ENCODE peak calls at places on chromosomes 5 and 9, in five cellular contexts. N, T, P, J and L are unnamed samples.

GRCh38 chr9:136310273-136311030 is 6.6 kb upstream of the CCDC187 start:
- DNase-seq in N (no peak), T (no peak), P (no peak), J (no peak), L (no peak)

GRCh38 chr5:74829413-74829812 is 36.8 kb downstream of the FAM169A start:
- DNase-seq in N (no peak), T (no peak), P (no peak), J (no peak), L (no peak)

GRCh38 chr5:116577064-116577788 is 2.6 kb upstream of the SEMA6A start:
- DNase-seq in N (no peak), T (no peak), P (no peak), J (no peak), L (no peak)

GRCh38 chr5:42840842-42841574 is 29.3 kb upstream of the SELENOP start:
- DNase-seq in N (peak), T (no peak), P (no peak), J (no peak), L (no peak)

GRCh38 chr9:88775037-88775471 is 216.2 kb upstream of the S1PR3 start:
- DNase-seq in N (peak), T (peak), P (no peak), J (no peak), L (no peak)

GRCh38 chr5:106418196-106418595 is 1252.5 kb downstream of the EFNA5 start:
- DNase-seq in N (peak), T (peak), P (no peak), J (no peak), L (no peak)

GRCh38 chr5:87020099-87020934 is 247.4 kb upstream of the RASA1 start:
- DNase-seq in N (peak), T (peak), P (peak), J (peak), L (no peak)

GRCh38 chr5:13316191-13316590 is 628.3 kb downstream of the DNAH5 start:
- DNase-seq in N (peak), T (no peak), P (no peak), J (no peak), L (no peak)

GRCh38 chr9:14633906-14634565 is 59.2 kb downstream of the ZDHHC21 start:
- DNase-seq in N (no peak), T (no peak), P (no peak), J (no peak), L (no peak)

GRCh38 chr5:22625451-22625850 is 227.7 kb downstream of the CDH12 start:
- DNase-seq in N (no peak), T (no peak), P (no peak), J (no peak), L (no peak)

GRCh38 chr5:38384396-38384795 is 126.0 kb downstream of the EGFLAM start:
- DNase-seq in N (no peak), T (no peak), P (peak), J (no peak), L (no peak)

GRCh38 chr5:83714780-83715179 is 5.9 kb downstream of the HAPLN1 start:
- DNase-seq in N (no peak), T (no peak), P (no peak), J (no peak), L (no peak)

GRCh38 chr5:32233696-32234447 is 59.8 kb upstream of the GOLPH3 start:
- DNase-seq in N (peak), T (peak), P (no peak), J (no peak), L (no peak)

GRCh38 chr5:179796877-179797608 is 3.3 kb downstream of the LTC4S start:
- DNase-seq in N (no peak), T (no peak), P (no peak), J (no peak), L (no peak)
- H3K4me3 ChIP-seq in N (no peak), T (no peak), P (no peak), J (peak), L (peak)

GRCh38 chr5:68968426-68968825 is 125.4 kb upstream of the SLC30A5 start:
- DNase-seq in N (no peak), T (no peak), P (no peak), J (no peak), L (no peak)

GRCh38 chr5:68970617-68971016 is 123.2 kb upstream of the SLC30A5 start:
- DNase-seq in N (no peak), T (no peak), P (no peak), J (no peak), L (no peak)

GRCh38 chr5:68973696-68974095 is 120.1 kb upstream of the SLC30A5 start:
- DNase-seq in N (no peak), T (no peak), P (no peak), J (no peak), L (no peak)
- TF ChIP-seq CTCF in N (no peak), T (no peak), P (no peak), J (no peak), L (no peak)

DNA sequence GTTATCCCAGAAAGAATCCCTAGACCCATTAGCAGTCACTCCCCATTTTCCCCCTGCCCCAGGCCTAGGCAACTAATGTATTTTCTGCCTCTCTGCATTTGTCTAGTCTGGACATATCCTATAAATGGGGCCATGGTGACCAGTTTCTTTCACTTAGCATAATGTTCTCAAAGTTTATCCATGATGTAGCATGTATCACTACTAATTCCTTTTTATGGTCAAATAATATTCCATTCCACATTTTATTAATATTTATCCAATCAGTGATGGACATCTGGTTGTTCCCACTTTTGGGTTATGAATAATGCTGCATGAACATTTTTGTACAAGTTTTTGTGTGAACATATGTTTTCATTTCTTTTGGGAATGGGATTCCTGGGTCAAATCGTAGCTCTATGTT is 1.5 kb downstream of the FCHO2 start:
- DNase-seq in N (no peak), T (no peak), P (no peak), J (no peak), L (no peak)
- H3K4me3 ChIP-seq in N (peak), T (peak), P (no peak), J (peak), L (peak)

GRCh38 chr5:78221964-78222451 is 72.5 kb downstream of the AP3B1 start:
- DNase-seq in N (peak), T (no peak), P (peak), J (no peak), L (no peak)
- TF ChIP-seq CTCF in N (peak), T (no peak), P (peak), J (no peak), L (no peak)

DNA sequence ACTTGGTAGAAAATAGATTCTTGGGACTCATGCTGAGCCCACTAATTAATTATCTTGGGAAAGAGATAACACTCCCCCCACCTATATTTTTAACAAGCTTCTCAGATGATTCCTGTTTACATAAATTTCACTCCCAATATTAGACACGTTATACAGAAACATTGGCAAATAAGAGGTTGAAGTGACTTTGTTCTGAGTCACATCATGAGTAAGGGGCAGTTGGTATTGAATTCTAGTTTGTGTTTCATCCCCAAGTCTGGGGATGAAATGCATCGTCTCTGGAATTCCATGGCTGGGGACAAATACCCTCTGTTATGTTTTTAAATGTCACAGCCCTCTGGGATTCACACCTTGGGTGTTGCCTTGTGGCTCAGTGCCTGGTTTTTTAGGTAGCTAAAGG is 41.0 kb downstream of the BASP1 start:
- DNase-seq in N (peak), T (peak), P (no peak), J (no peak), L (no peak)
- H3K4me3 ChIP-seq in N (no peak), T (no peak), P (no peak), J (no peak), L (no peak)

GRCh38 chr5:57302643-57303042 is 128.8 kb downstream of the GPBP1 start:
- DNase-seq in N (peak), T (peak), P (no peak), J (no peak), L (no peak)

GRCh38 chr5:57303985-57304384 is 130.1 kb downstream of the GPBP1 start:
- DNase-seq in N (no peak), T (no peak), P (no peak), J (no peak), L (no peak)

GRCh38 chr5:57299945-57300344 is 126.1 kb downstream of the GPBP1 start:
- DNase-seq in N (no peak), T (no peak), P (no peak), J (no peak), L (no peak)

GRCh38 chr5:57304931-57305330 is 131.1 kb downstream of the GPBP1 start:
- DNase-seq in N (no peak), T (no peak), P (no peak), J (no peak), L (no peak)

DNA sequence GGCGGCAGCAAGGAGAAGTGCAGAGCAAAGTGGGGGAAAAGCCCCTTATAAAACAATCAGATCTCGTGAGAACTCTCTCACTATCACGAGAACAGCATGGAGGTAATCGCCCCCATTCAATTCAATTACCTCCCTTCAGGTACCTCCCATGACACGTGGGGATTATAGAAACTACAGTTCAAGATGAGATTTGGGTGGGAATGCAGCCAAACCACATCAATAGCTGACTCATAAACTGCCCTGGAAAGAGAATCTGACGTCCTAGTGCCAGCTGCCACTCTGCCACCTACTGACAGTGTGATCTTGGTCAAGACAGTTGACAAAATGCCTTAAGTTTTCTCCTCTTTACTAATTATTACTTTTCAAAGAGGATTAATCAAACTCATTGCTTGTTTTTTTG is 128.3 kb downstream of the GPBP1 start:
- DNase-seq in N (peak), T (peak), P (peak), J (no peak), L (peak)
- TF ChIP-seq CTCF in N (no peak), T (no peak), P (peak), J (peak), L (peak)

GRCh38 chr5:178310130-178310865 is 77.7 kb upstream of the PHYKPL start:
- DNase-seq in N (no peak), T (no peak), P (no peak), J (no peak), L (no peak)
- H3K4me3 ChIP-seq in N (no peak), T (no peak), P (no peak), J (no peak), L (no peak)